ENCODE peak calls at places on chromosomes 13 and 19, in five cellular contexts. T is CD4-positive, alpha-beta T cell; U is adrenal gland; L is AG09319; E is kidney. I is an unnamed sample.
A peak's percentile ranks its signal among the peaks of the same experiment; 100 is the strongest.

GRCh38 chr13:27379694-27380596 is 44.5 kb upstream of the GTF3A start:
- DNase-seq in T (peak; percentile 66), U (peak; percentile 41), L (no peak), E (no peak), I (peak; percentile 21)

GRCh38 chr19:54029930-54030490 is 33.7 kb downstream of the VSTM1 start:
- DNase-seq in T (peak; percentile 60), U (peak; percentile 60), L (peak; percentile 27), E (no peak), I (no peak)

GRCh38 chr13:113981201-113981605 is 7.3 kb upstream of the C13orf46 start:
- DNase-seq in T (no peak), U (no peak), L (no peak), E (peak; percentile 93), I (no peak)

GRCh38 chr13:92074658-92075057 is 676.2 kb downstream of the GPC5 start:
- DNase-seq in T (no peak), U (peak; percentile 7), L (no peak), E (no peak), I (no peak)

GRCh38 chr13:85742355-85742754 is 56.9 kb downstream of the SLITRK6 start:
- DNase-seq in T (no peak), U (no peak), L (no peak), E (no peak), I (no peak)

GRCh38 chr13:46206138-46206537 is 5.6 kb upstream of the LRRC63 start:
- DNase-seq in T (no peak), U (no peak), L (no peak), E (no peak), I (no peak)

GRCh38 chr13:113933901-113934300 is 40.0 kb downstream of the C13orf46 start:
- DNase-seq in T (no peak), U (no peak), L (no peak), E (peak; percentile 15), I (no peak)

GRCh38 chr13:110813646-110814624 is 100.4 kb downstream of the ING1 start:
- DNase-seq in T (no peak), U (no peak), L (no peak), E (no peak), I (no peak)

GRCh38 chr19:46182476-46182875 is 34.4 kb downstream of the IGFL2 start:
- DNase-seq in T (no peak), U (no peak), L (no peak), E (no peak), I (no peak)

GRCh38 chr13:70964124-70964523 is 855.9 kb upstream of the KLHL1 start:
- DNase-seq in T (no peak), U (no peak), L (no peak), E (no peak), I (no peak)
- TF ChIP-seq CTCF in T (no peak), U (no peak), L (no peak), E (no peak), I (peak; percentile 33)

GRCh38 chr13:28505543-28506135 is 10.7 kb upstream of the FLT1 start:
- DNase-seq in T (no peak), U (peak; percentile 13), L (no peak), E (no peak), I (no peak)
- TF ChIP-seq CTCF in T (peak; percentile 11), U (no peak), L (no peak), E (no peak), I (no peak)

GRCh38 chr13:98189841-98190505 is 12.9 kb upstream of the RNF113B start:
- DNase-seq in T (no peak), U (peak; percentile 72), L (no peak), E (no peak), I (no peak)
- TF ChIP-seq CTCF in T (no peak), U (no peak), L (no peak), E (peak; percentile 7), I (no peak)

DNA sequence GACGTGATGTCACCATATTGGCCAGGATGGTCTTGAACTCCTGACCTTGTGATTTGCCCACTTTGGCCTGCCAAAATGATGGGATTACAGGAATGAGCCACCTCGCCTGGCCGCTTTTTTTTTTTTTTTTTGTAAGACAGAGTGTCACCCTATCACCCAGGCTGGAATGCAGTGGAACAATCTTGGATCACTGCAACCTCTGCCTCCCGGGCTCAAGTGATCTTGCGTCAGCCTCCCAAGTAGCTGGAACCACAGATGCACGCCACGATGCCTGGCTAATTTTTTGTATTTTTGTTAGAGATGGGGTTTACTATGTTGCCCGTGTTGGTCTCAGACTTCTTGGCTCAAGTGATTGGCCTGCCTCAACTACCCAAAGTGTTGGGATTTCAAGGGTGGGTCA is 28.9 kb upstream of the ZNF808 start:
- DNase-seq in T (no peak), U (no peak), L (no peak), E (no peak), I (no peak)
- TF ChIP-seq CTCF in T (no peak), U (no peak), L (no peak), E (no peak), I (no peak)

GRCh38 chr19:3360494-3361383 is 5.6 kb upstream of the NFIC start:
- DNase-seq in T (peak; percentile 77), U (peak; percentile 76), L (no peak), E (peak; percentile 92), I (peak; percentile 82)
- TF ChIP-seq CTCF in T (no peak), U (no peak), L (peak; percentile 30), E (no peak), I (peak; percentile 35)

DNA sequence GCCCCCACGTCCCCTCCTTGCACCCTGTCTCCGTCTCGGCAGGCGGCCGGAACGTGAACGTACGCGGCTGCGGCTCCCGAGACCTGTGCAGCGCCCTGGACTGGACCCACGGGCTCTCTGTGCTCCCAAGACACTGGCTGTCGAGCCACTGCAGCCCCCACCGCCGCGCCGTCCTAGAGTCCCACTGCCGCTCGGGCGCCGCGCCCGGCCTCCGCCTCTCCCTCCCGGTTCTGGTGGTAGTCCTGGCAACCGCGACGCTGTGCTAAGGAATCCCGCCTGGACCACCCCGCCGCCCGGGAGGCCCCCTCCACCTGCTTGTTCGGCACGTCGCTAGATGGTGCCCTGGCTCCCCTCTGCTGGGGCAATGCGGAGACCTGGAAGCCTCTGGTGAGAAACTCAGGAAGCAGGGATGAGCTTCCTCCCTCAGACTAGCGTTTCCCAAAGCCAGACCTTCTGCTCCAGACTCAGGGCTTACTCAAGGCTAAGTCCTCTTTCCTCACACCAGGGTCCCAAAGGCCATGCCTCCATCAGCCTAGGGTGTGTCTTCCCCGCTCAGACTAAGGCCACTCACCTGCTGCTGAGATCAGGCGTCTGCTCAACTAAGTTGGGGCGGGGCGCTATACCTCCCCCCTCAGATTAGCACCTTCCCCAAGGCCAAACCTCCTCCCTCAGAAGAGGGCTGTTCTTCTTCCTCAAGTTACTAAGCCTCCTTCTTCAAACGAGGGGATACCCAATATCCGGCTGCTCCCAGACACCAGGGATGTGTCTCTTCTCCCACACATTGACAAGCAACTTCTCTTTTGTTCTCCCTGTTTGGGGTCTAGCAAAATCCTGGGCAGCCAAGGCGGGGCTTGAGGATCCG is 16.1 kb upstream of the IRGC start:
- DNase-seq in T (no peak), U (no peak), L (no peak), E (peak; percentile 76), I (no peak)
- TF ChIP-seq CTCF in T (no peak), U (no peak), L (peak; percentile 10), E (no peak), I (no peak)

GRCh38 chr13:37138169-37138568 is 32.7 kb upstream of the CSNK1A1L start:
- DNase-seq in T (no peak), U (no peak), L (no peak), E (no peak), I (no peak)
- TF ChIP-seq CTCF in T (no peak), U (no peak), L (no peak), E (no peak), I (no peak)

DNA sequence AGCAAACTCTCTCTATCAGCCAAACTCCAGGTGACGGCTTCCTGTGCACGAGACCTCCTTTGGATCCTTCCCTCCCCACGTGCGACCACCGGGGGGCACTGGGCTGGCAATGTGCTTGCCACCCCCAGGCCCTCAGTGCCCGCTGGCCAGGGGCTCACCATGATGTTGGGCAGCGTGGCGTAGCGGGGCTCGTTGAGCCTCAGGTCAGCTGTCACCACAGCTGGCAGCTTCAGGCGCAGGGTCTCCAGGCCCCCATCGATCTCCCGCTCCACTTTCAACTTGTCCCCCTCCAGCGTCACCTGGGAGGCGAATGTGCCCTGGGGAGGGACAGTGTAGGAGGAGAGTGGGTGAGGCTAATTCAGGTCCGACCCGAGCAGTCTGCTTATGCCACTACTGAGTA is 4.8 kb upstream of the VSIG10L start:
- DNase-seq in T (no peak), U (no peak), L (no peak), E (peak; percentile 59), I (no peak)
- TF ChIP-seq CTCF in T (no peak), U (no peak), L (no peak), E (no peak), I (no peak)

GRCh38 chr13:20090349-20090748 is 70.5 kb downstream of the GJA3 start:
- DNase-seq in T (no peak), U (no peak), L (no peak), E (no peak), I (no peak)
- TF ChIP-seq CTCF in T (peak; percentile 28), U (no peak), L (no peak), E (peak; percentile 14), I (no peak)

I was measured in GM06990.